ENCODE peak calls at places on chromosomes 5 and 9, in five cellular contexts. B, S, Z, U and P are unnamed samples.

GRCh38 chr5:119120893-119121292 is 50.0 kb downstream of the DMXL1 start:
- DNase-seq in Z (no peak), S (no peak), U (no peak), B (no peak), P (no peak)

GRCh38 chr9:113511047-113511521 is 47.6 kb downstream of the RGS3 start:
- DNase-seq in U (no peak), S (no peak), B (no peak), Z (peak), P (no peak)

GRCh38 chr5:179318193-179318955 is 26.9 kb downstream of the ADAMTS2 start:
- DNase-seq in U (no peak), B (no peak), Z (no peak), S (no peak), P (no peak)

GRCh38 chr5:113606298-113607134 is 93.0 kb downstream of the YTHDC2 start:
- DNase-seq in U (peak), S (peak), B (peak), Z (peak), P (no peak)

GRCh38 chr5:121887727-121888126 is 36.0 kb downstream of the FTMT start:
- DNase-seq in B (no peak), Z (no peak), S (no peak), U (no peak), P (no peak)

GRCh38 chr5:138305797-138306196 is 25.8 kb downstream of the CDC25C start:
- DNase-seq in Z (no peak), B (no peak), U (no peak), S (no peak), P (no peak)

GRCh38 chr5:118611332-118611945 is 376.9 kb downstream of the DTWD2 start:
- DNase-seq in B (peak), S (no peak), Z (peak), U (no peak), P (no peak)

GRCh38 chr5:96816991-96817390 is 9.2 kb upstream of the ERAP1 start:
- DNase-seq in S (no peak), U (no peak), Z (no peak), B (no peak), P (no peak)

GRCh38 chr9:138073408-138073807 is 195.8 kb downstream of the CACNA1B start:
- DNase-seq in B (peak), U (no peak), S (no peak), Z (no peak), P (no peak)

GRCh38 chr5:56128166-56128565 is 105.0 kb downstream of the ANKRD55 start:
- DNase-seq in Z (no peak), B (no peak), S (no peak), U (no peak), P (no peak)

GRCh38 chr5:6760003-6760402 is 46.8 kb downstream of the TENT4A start:
- DNase-seq in U (no peak), S (no peak), Z (no peak), B (no peak), P (no peak)

GRCh38 chr9:91421987-91422765 is 1.5 kb downstream of the NFIL3 start:
- DNase-seq in U (peak), Z (peak), S (no peak), B (no peak), P (no peak)

GRCh38 chr9:116198344-116198743 is 44.8 kb downstream of the PAPPA start:
- DNase-seq in U (no peak), Z (no peak), B (no peak), S (no peak), P (no peak)

GRCh38 chr9:100098887-100099721 is at the start of the genes ERP44 and INVS:
- DNase-seq in S (peak), B (peak), U (peak), Z (peak), P (peak)
- TF ChIP-seq POLR2A in S (peak), B (peak), U (peak), Z (peak), P (peak)

DNA sequence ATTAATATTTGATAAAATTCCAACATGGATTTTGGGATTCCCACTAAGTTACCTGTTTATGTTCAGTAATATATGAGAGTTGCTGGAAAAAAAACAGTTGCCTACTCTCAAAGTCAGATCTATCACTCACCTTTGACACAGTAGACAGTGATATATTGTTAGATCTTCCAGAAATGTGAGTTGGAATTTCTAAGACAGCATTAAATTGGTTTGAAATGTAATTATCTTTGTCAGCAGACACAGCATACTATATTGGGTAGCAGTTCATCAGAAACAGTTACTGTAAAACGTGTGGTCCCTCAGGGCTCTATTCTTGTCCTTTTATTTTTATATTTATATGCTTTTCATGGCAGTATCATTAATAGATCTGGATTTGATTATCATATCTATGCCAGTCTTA is 433.6 kb upstream of the ARRDC3 start:
- DNase-seq in B (no peak), S (no peak), U (no peak), Z (no peak), P (no peak)
- TF ChIP-seq EP300 in B (no peak), S (no peak), U (no peak), Z (no peak), P (no peak)

GRCh38 chr9:13281356-13282016 is 2.0 kb upstream of the MPDZ start:
- DNase-seq in B (no peak), S (no peak), U (no peak), Z (no peak), P (no peak)

GRCh38 chr9:13274901-13275641 is 4.4 kb downstream of the MPDZ start:
- DNase-seq in Z (no peak), B (no peak), S (no peak), U (no peak), P (no peak)

GRCh38 chr9:13279284-13280162 is at the start of gene MPDZ:
- DNase-seq in Z (peak), B (peak), U (peak), S (no peak), P (no peak)

GRCh38 chr9:13278023-13278367 is 1.5 kb downstream of the MPDZ start:
- DNase-seq in U (no peak), Z (no peak), S (no peak), B (no peak), P (no peak)

GRCh38 chr9:13278368-13279246 is 885 bp downstream of the MPDZ start:
- DNase-seq in Z (peak), S (no peak), U (peak), B (peak), P (no peak)
- TF ChIP-seq POLR2A in Z (no peak), S (no peak), U (no peak), B (no peak), P (no peak)

GRCh38 chr5:148619484-148619883 is 34.8 kb downstream of the HTR4 start:
- DNase-seq in Z (no peak), B (no peak), S (no peak), U (no peak), P (no peak)

GRCh38 chr5:148623101-148623500 is 31.2 kb downstream of the HTR4 start:
- DNase-seq in U (no peak), S (no peak), Z (no peak), B (no peak), P (no peak)

GRCh38 chr5:148626986-148627385 is 27.3 kb downstream of the HTR4 start:
- DNase-seq in Z (no peak), U (no peak), B (no peak), S (no peak), P (no peak)

GRCh38 chr5:148620696-148621095 is 33.6 kb downstream of the HTR4 start:
- DNase-seq in B (no peak), S (no peak), Z (no peak), U (no peak), P (no peak)

DNA sequence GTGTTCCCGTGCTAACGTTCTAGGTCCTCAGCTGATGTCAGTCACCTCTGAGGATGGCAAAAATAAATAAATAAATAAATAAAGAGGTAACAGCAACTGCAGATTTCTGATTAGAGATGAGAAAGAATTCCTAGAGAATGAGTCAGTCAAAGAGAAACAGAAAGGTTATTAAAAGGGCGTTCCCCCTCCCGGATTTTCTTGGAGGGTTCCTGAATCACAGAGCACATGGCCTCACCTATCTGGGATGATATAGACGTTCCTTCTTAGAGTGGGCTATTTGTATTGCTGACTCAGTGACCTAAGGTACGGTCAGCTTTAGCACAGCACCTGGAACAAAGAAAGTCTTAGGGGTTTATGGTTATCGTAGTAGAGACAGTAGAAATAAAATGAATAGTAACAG is 30.6 kb downstream of the HTR4 start:
- DNase-seq in Z (no peak), S (no peak), U (no peak), B (no peak), P (no peak)
- TF ChIP-seq EP300 in Z (no peak), S (no peak), U (no peak), B (no peak), P (no peak)

GRCh38 chr9:6759114-6759977 is 1.6 kb downstream of the KDM4C start:
- DNase-seq in S (peak), B (no peak), U (no peak), Z (peak), P (no peak)

GRCh38 chr9:6757132-6757987 is at the start of gene KDM4C:
- DNase-seq in S (peak), B (peak), Z (peak), U (peak), P (peak)

GRCh38 chr9:6758418-6759113 is 793 bp downstream of the KDM4C start:
- DNase-seq in S (no peak), B (peak), Z (peak), U (peak), P (peak)

GRCh38 chr9:6761306-6761705 is 3.5 kb downstream of the KDM4C start:
- DNase-seq in B (no peak), S (no peak), Z (no peak), U (no peak), P (no peak)

DNA sequence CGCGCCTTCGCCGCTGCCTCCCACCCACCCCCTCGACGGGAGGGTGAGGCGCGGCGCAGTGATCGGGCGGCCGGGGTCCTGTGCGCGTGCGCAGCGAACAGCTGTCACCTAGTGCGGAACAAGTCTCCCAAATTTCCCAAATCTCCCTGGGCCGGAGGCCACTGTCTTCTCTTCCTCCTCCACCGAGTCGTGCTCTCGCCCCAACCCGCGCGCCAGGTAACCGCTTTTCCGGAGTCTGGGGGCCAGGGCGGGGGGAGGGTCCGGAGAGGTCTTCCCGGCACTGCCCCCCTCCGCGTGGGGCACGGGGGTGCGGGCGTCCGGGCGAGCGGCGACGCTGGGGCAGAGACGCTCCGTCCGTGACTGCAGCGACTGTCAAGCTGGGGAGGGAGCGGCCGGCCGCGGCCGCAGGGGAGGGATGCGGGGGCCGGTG is 230 bp downstream of the KDM4C start:
- DNase-seq in S (no peak), Z (no peak), B (peak), U (no peak), P (no peak)
- TF ChIP-seq POLR2A in S (no peak), Z (no peak), B (no peak), U (peak), P (peak)

GRCh38 chr9:124079176-124079925 is 67.8 kb downstream of the LHX2 start:
- DNase-seq in B (no peak), U (no peak), Z (no peak), S (no peak), P (no peak)
- TF ChIP-seq EP300 in B (no peak), U (no peak), Z (no peak), S (no peak), P (no peak)